ENCODE peak calls at places on chromosomes 13 and 19, in eight cellular contexts. One of them, this sample, is unnamed.

GRCh38 chr13:51894239-51894638 is 32.5 kb downstream of the CCDC70 start:
- DNase-seq in coronary artery: no peak
- DNase-seq in cardiac muscle cell: no peak
- DNase-seq in epithelial cell of esophagus: no peak
- DNase-seq in hepatocyte: no peak
- DNase-seq in GM06990: no peak
- DNase-seq in astrocyte: no peak
- DNase-seq in AG10803: no peak
- DNase-seq in this sample: no peak

GRCh38 chr13:113958373-113958772 is 15.5 kb downstream of the C13orf46 start:
- DNase-seq in coronary artery: no peak
- DNase-seq in cardiac muscle cell: no peak
- DNase-seq in epithelial cell of esophagus: no peak
- DNase-seq in hepatocyte: no peak
- DNase-seq in GM06990: no peak
- DNase-seq in astrocyte: no peak
- DNase-seq in AG10803: no peak
- DNase-seq in this sample: no peak

GRCh38 chr19:28294395-28294794 is 918.6 kb downstream of the UQCRFS1 start:
- DNase-seq in coronary artery: no peak
- DNase-seq in cardiac muscle cell: no peak
- DNase-seq in epithelial cell of esophagus: no peak
- DNase-seq in hepatocyte: no peak
- DNase-seq in GM06990: no peak
- DNase-seq in astrocyte: peak; percentile 65
- DNase-seq in AG10803: peak; percentile 58
- DNase-seq in this sample: no peak

GRCh38 chr13:111034811-111035210 is 80.3 kb upstream of the ARHGEF7 start:
- DNase-seq in coronary artery: no peak
- DNase-seq in cardiac muscle cell: no peak
- DNase-seq in epithelial cell of esophagus: no peak
- DNase-seq in hepatocyte: no peak
- DNase-seq in GM06990: no peak
- DNase-seq in astrocyte: peak; percentile 16
- DNase-seq in AG10803: peak; percentile 53
- DNase-seq in this sample: no peak

GRCh38 chr19:55603115-55603514 is 2.3 kb upstream of the ZNF865 start:
- DNase-seq in coronary artery: no peak
- DNase-seq in cardiac muscle cell: no peak
- DNase-seq in epithelial cell of esophagus: no peak
- DNase-seq in hepatocyte: no peak
- DNase-seq in GM06990: no peak
- DNase-seq in astrocyte: no peak
- DNase-seq in AG10803: no peak
- DNase-seq in this sample: no peak

GRCh38 chr13:33441015-33441414 is 155.5 kb upstream of the STARD13 start:
- DNase-seq in coronary artery: no peak
- DNase-seq in cardiac muscle cell: peak; percentile 37
- DNase-seq in epithelial cell of esophagus: peak; percentile 60
- DNase-seq in hepatocyte: peak; percentile 23
- DNase-seq in GM06990: no peak
- DNase-seq in astrocyte: no peak
- DNase-seq in AG10803: peak; percentile 24
- DNase-seq in this sample: no peak

GRCh38 chr13:21850013-21851006 is 179.4 kb downstream of the FGF9 start:
- DNase-seq in coronary artery: no peak
- DNase-seq in cardiac muscle cell: no peak
- DNase-seq in epithelial cell of esophagus: no peak
- DNase-seq in hepatocyte: no peak
- DNase-seq in GM06990: no peak
- DNase-seq in astrocyte: no peak
- DNase-seq in AG10803: peak; percentile 7
- DNase-seq in this sample: no peak

GRCh38 chr19:8335343-8336071 is 7.6 kb downstream of the KANK3 start:
- DNase-seq in coronary artery: no peak
- DNase-seq in cardiac muscle cell: peak; percentile 18
- DNase-seq in epithelial cell of esophagus: no peak
- DNase-seq in hepatocyte: no peak
- DNase-seq in GM06990: peak; percentile 68
- DNase-seq in astrocyte: no peak
- DNase-seq in AG10803: no peak
- DNase-seq in this sample: no peak

GRCh38 chr13:78029891-78030290 is 111.3 kb upstream of the EDNRB start:
- DNase-seq in coronary artery: no peak
- DNase-seq in cardiac muscle cell: no peak
- DNase-seq in epithelial cell of esophagus: no peak
- DNase-seq in hepatocyte: no peak
- DNase-seq in GM06990: no peak
- DNase-seq in astrocyte: no peak
- DNase-seq in AG10803: no peak
- DNase-seq in this sample: no peak

GRCh38 chr13:39108746-39109145 is 70.5 kb downstream of the NHLRC3 start:
- DNase-seq in coronary artery: no peak
- DNase-seq in cardiac muscle cell: no peak
- DNase-seq in epithelial cell of esophagus: no peak
- DNase-seq in hepatocyte: no peak
- DNase-seq in GM06990: no peak
- DNase-seq in astrocyte: no peak
- DNase-seq in AG10803: no peak
- DNase-seq in this sample: no peak

GRCh38 chr19:46745521-46746280 is at the start of gene FKRP:
- DNase-seq in coronary artery: peak; percentile 78
- DNase-seq in cardiac muscle cell: peak; percentile 63
- DNase-seq in epithelial cell of esophagus: no peak
- DNase-seq in hepatocyte: peak; percentile 60
- DNase-seq in GM06990: no peak
- DNase-seq in astrocyte: no peak
- DNase-seq in AG10803: no peak
- DNase-seq in this sample: no peak

GRCh38 chr19:294819-295686 is 3.9 kb upstream of the PLPP2 start:
- DNase-seq in coronary artery: no peak
- DNase-seq in cardiac muscle cell: peak; percentile 55
- DNase-seq in epithelial cell of esophagus: peak; percentile 40
- DNase-seq in hepatocyte: peak; percentile 69
- DNase-seq in GM06990: no peak
- DNase-seq in astrocyte: no peak
- DNase-seq in AG10803: peak; percentile 9
- DNase-seq in this sample: no peak

GRCh38 chr19:29810504-29810871 is 1.3 kb upstream of the CCNE1 start:
- DNase-seq in coronary artery: no peak
- DNase-seq in cardiac muscle cell: peak; percentile 32
- DNase-seq in epithelial cell of esophagus: peak; percentile 91
- DNase-seq in hepatocyte: peak; percentile 47
- DNase-seq in GM06990: no peak
- DNase-seq in astrocyte: no peak
- DNase-seq in AG10803: peak; percentile 5
- DNase-seq in this sample: no peak

GRCh38 chr13:113216165-113217056 is 7.0 kb downstream of the CUL4A start:
- DNase-seq in coronary artery: no peak
- DNase-seq in cardiac muscle cell: peak; percentile 88
- DNase-seq in epithelial cell of esophagus: peak; percentile 81
- DNase-seq in hepatocyte: peak; percentile 54
- DNase-seq in GM06990: no peak
- DNase-seq in astrocyte: peak; percentile 78
- DNase-seq in AG10803: peak; percentile 62
- DNase-seq in this sample: no peak

GRCh38 chr13:24165746-24166145 is 5.2 kb downstream of the SPATA13 start:
- DNase-seq in coronary artery: no peak
- DNase-seq in cardiac muscle cell: no peak
- DNase-seq in epithelial cell of esophagus: peak; percentile 22
- DNase-seq in hepatocyte: no peak
- DNase-seq in GM06990: no peak
- DNase-seq in astrocyte: peak; percentile 59
- DNase-seq in AG10803: peak; percentile 78
- DNase-seq in this sample: no peak

DNA sequence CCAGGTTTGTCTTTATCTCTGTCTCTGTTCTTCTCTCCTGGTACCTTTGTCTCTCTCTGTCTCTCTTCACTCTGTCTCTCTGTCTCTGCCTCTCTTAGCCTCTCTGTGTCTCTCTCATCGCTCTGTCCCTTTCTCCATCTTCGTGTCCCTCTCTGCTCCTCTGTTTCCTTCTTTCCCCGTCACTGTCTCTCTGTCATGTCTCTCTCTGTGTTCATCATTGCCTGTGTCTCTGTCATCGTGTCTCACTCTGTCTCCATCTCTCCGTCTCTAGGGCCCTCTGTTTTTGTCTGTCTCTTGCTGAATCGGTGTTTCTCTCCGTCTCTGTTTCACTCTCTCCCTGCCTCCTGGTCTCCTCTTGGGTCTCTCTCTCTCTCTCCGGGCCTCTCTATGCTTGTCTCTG is 2.9 kb upstream of the KCNN4 start:
- DNase-seq in coronary artery: no peak
- DNase-seq in cardiac muscle cell: no peak
- DNase-seq in epithelial cell of esophagus: no peak
- DNase-seq in hepatocyte: no peak
- DNase-seq in GM06990: no peak
- DNase-seq in astrocyte: no peak
- DNase-seq in AG10803: no peak
- DNase-seq in this sample: no peak
- H3K4me3 ChIP-seq in coronary artery: no peak overlapping the region
- H3K4me3 ChIP-seq in cardiac muscle cell: no peak overlapping the region
- H3K4me3 ChIP-seq in epithelial cell of esophagus: no peak overlapping the region
- H3K4me3 ChIP-seq in hepatocyte: no peak overlapping the region
- H3K4me3 ChIP-seq in GM06990: peak overlapping the region; percentile 87
- H3K4me3 ChIP-seq in astrocyte: no peak overlapping the region
- H3K4me3 ChIP-seq in AG10803: no peak overlapping the region
- H3K4me3 ChIP-seq in this sample: no peak overlapping the region

GRCh38 chr13:105202384-105202783 is 1333.1 kb downstream of the EFNB2 start:
- DNase-seq in coronary artery: no peak
- DNase-seq in cardiac muscle cell: peak; percentile 73
- DNase-seq in epithelial cell of esophagus: peak; percentile 47
- DNase-seq in hepatocyte: peak; percentile 54
- DNase-seq in GM06990: no peak
- DNase-seq in astrocyte: peak; percentile 55
- DNase-seq in AG10803: no peak
- DNase-seq in this sample: no peak
- H3K4me3 ChIP-seq in coronary artery: no peak overlapping the region
- H3K4me3 ChIP-seq in cardiac muscle cell: no peak overlapping the region
- H3K4me3 ChIP-seq in epithelial cell of esophagus: no peak overlapping the region
- H3K4me3 ChIP-seq in hepatocyte: no peak overlapping the region
- H3K4me3 ChIP-seq in GM06990: no peak overlapping the region
- H3K4me3 ChIP-seq in astrocyte: no peak overlapping the region
- H3K4me3 ChIP-seq in AG10803: no peak overlapping the region
- H3K4me3 ChIP-seq in this sample: no peak overlapping the region

GRCh38 chr19:51692065-51692915 is 840 bp upstream of the SPACA6 start:
- DNase-seq in coronary artery: no peak
- DNase-seq in cardiac muscle cell: no peak
- DNase-seq in epithelial cell of esophagus: no peak
- DNase-seq in hepatocyte: no peak
- DNase-seq in GM06990: no peak
- DNase-seq in astrocyte: no peak
- DNase-seq in AG10803: no peak
- DNase-seq in this sample: no peak

GRCh38 chr19:51695088-51695487 is 2.0 kb downstream of the SPACA6 start:
- DNase-seq in coronary artery: no peak
- DNase-seq in cardiac muscle cell: no peak
- DNase-seq in epithelial cell of esophagus: peak; percentile 30
- DNase-seq in hepatocyte: no peak
- DNase-seq in GM06990: no peak
- DNase-seq in astrocyte: no peak
- DNase-seq in AG10803: no peak
- DNase-seq in this sample: no peak

GRCh38 chr19:51694318-51695085 is 1.4 kb downstream of the SPACA6 start:
- DNase-seq in coronary artery: no peak
- DNase-seq in cardiac muscle cell: no peak
- DNase-seq in epithelial cell of esophagus: no peak
- DNase-seq in hepatocyte: no peak
- DNase-seq in GM06990: no peak
- DNase-seq in astrocyte: no peak
- DNase-seq in AG10803: no peak
- DNase-seq in this sample: no peak

GRCh38 chr19:51693819-51694218 is 689 bp downstream of the SPACA6 start:
- DNase-seq in coronary artery: no peak
- DNase-seq in cardiac muscle cell: no peak
- DNase-seq in epithelial cell of esophagus: no peak
- DNase-seq in hepatocyte: no peak
- DNase-seq in GM06990: no peak
- DNase-seq in astrocyte: no peak
- DNase-seq in AG10803: no peak
- DNase-seq in this sample: no peak

GRCh38 chr19:51693246-51693645 is at the start of gene SPACA6:
- DNase-seq in coronary artery: no peak
- DNase-seq in cardiac muscle cell: no peak
- DNase-seq in epithelial cell of esophagus: no peak
- DNase-seq in hepatocyte: no peak
- DNase-seq in GM06990: no peak
- DNase-seq in astrocyte: no peak
- DNase-seq in AG10803: no peak
- DNase-seq in this sample: no peak
- H3K4me3 ChIP-seq in coronary artery: peak within 1 kb of the TSS; percentile 95
- H3K4me3 ChIP-seq in cardiac muscle cell: no peak within 1 kb of the TSS
- H3K4me3 ChIP-seq in epithelial cell of esophagus: peak within 1 kb of the TSS; percentile 85
- H3K4me3 ChIP-seq in hepatocyte: peak within 1 kb of the TSS; percentile 98
- H3K4me3 ChIP-seq in GM06990: no peak within 1 kb of the TSS
- H3K4me3 ChIP-seq in astrocyte: peak within 1 kb of the TSS; percentile 89
- H3K4me3 ChIP-seq in AG10803: peak within 1 kb of the TSS; percentile 98
- H3K4me3 ChIP-seq in this sample: peak within 1 kb of the TSS; percentile 71

GRCh38 chr19:12834418-12834943 is at the start of gene RTBDN:
- DNase-seq in coronary artery: no peak
- DNase-seq in cardiac muscle cell: no peak
- DNase-seq in epithelial cell of esophagus: no peak
- DNase-seq in hepatocyte: no peak
- DNase-seq in GM06990: no peak
- DNase-seq in astrocyte: no peak
- DNase-seq in AG10803: no peak
- DNase-seq in this sample: no peak

GRCh38 chr19:12833747-12834417 is 497 bp downstream of the RTBDN start:
- DNase-seq in coronary artery: no peak
- DNase-seq in cardiac muscle cell: peak; percentile 73
- DNase-seq in epithelial cell of esophagus: peak; percentile 36
- DNase-seq in hepatocyte: peak; percentile 56
- DNase-seq in GM06990: no peak
- DNase-seq in astrocyte: no peak
- DNase-seq in AG10803: no peak
- DNase-seq in this sample: no peak

GRCh38 chr19:12836529-12836863 is 1.8 kb upstream of the MAST1 start:
- DNase-seq in coronary artery: no peak
- DNase-seq in cardiac muscle cell: no peak
- DNase-seq in epithelial cell of esophagus: no peak
- DNase-seq in hepatocyte: no peak
- DNase-seq in GM06990: no peak
- DNase-seq in astrocyte: no peak
- DNase-seq in AG10803: no peak
- DNase-seq in this sample: no peak

GRCh38 chr19:12834976-12835757 is 788 bp upstream of the RTBDN start:
- DNase-seq in coronary artery: no peak
- DNase-seq in cardiac muscle cell: peak; percentile 40
- DNase-seq in epithelial cell of esophagus: no peak
- DNase-seq in hepatocyte: peak; percentile 51
- DNase-seq in GM06990: no peak
- DNase-seq in astrocyte: no peak
- DNase-seq in AG10803: no peak
- DNase-seq in this sample: no peak

DNA sequence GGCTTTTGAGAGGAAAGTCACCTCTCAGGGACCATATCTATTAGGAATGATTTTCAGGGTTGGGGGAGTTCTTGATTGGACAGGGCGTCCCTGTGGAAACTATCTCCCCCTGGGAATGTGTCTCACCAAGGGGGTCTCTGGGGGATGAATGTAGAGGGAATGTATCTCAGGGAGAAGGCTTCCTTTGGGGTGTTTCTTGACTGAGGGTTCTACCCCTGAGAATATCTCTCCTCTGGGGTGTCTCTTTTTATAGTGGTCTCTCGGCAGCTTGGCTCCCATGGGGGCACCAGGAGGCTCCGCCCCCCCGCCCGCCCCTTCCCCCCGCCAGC is 997 bp downstream of the RTBDN start:
- DNase-seq in coronary artery: no peak
- DNase-seq in cardiac muscle cell: no peak
- DNase-seq in epithelial cell of esophagus: no peak
- DNase-seq in hepatocyte: no peak
- DNase-seq in GM06990: no peak
- DNase-seq in astrocyte: no peak
- DNase-seq in AG10803: no peak
- DNase-seq in this sample: no peak
- H3K4me3 ChIP-seq in coronary artery: peak overlapping the region; percentile 65
- H3K4me3 ChIP-seq in cardiac muscle cell: peak overlapping the region; percentile 53
- H3K4me3 ChIP-seq in epithelial cell of esophagus: peak overlapping the region; percentile 19
- H3K4me3 ChIP-seq in hepatocyte: no peak overlapping the region
- H3K4me3 ChIP-seq in GM06990: no peak overlapping the region
- H3K4me3 ChIP-seq in astrocyte: no peak overlapping the region
- H3K4me3 ChIP-seq in AG10803: no peak overlapping the region
- H3K4me3 ChIP-seq in this sample: peak overlapping the region; percentile 46